ENCODE peak calls at places on chromosomes 1 and 21, in eight cellular contexts. N is lower lobe of right lung; P is A549; L is CD8-positive, alpha-beta memory T cell; X is stomach; Z is adipocyte; K is endodermal cell; J is mucosa of descending colon. D is an unnamed sample.

GRCh38 chr1:66489972-66490601 is 43.9 kb upstream of the SGIP1 start:
- DNase-seq in N (no peak), P (no peak), L (no peak), X (no peak), Z (peak; percentile 42), K (no peak), J (no peak), D (no peak)

GRCh38 chr21:25176637-25177412 is 430.5 kb downstream of the MRPL39 start:
- DNase-seq in N (no peak), P (no peak), L (no peak), X (no peak), Z (no peak), K (no peak), J (no peak), D (no peak)

GRCh38 chr1:244361764-244362473 is 89.8 kb downstream of the ADSS2 start:
- DNase-seq in N (no peak), P (peak; percentile 21), L (no peak), X (no peak), Z (peak; percentile 68), K (peak; percentile 74), J (no peak), D (no peak)

GRCh38 chr1:102102276-102102780 is 105.6 kb upstream of the OLFM3 start:
- DNase-seq in N (no peak), P (no peak), L (no peak), X (no peak), Z (no peak), K (no peak), J (no peak), D (no peak)

GRCh38 chr1:115729765-115730164 is 38.7 kb downstream of the CASQ2 start:
- DNase-seq in N (no peak), P (no peak), L (no peak), X (no peak), Z (no peak), K (no peak), J (no peak), D (no peak)

GRCh38 chr1:185155600-185156320 is 993 bp downstream of the TRMT1L start:
- DNase-seq in N (no peak), P (no peak), L (peak; percentile 26), X (no peak), Z (peak; percentile 57), K (no peak), J (no peak), D (no peak)

GRCh38 chr1:100265562-100265930 is 470 bp upstream of the RTCA start:
- DNase-seq in N (no peak), P (no peak), L (no peak), X (no peak), Z (peak; percentile 58), K (no peak), J (no peak), D (peak; percentile 12)

GRCh38 chr1:21220815-21221214 is 44.1 kb upstream of the EIF4G3 start:
- DNase-seq in N (no peak), P (no peak), L (no peak), X (no peak), Z (no peak), K (no peak), J (no peak), D (no peak)

GRCh38 chr1:170692866-170693575 is 29.1 kb downstream of the PRRX1 start:
- DNase-seq in N (no peak), P (no peak), L (no peak), X (no peak), Z (peak; percentile 87), K (no peak), J (no peak), D (no peak)

GRCh38 chr1:51729824-51730284 is 113.0 kb downstream of the OSBPL9 start:
- DNase-seq in N (no peak), P (peak; percentile 33), L (no peak), X (no peak), Z (peak; percentile 60), K (no peak), J (no peak), D (no peak)

GRCh38 chr1:67441183-67441582 is 11.0 kb upstream of the SERBP1 start:
- DNase-seq in N (no peak), P (no peak), L (no peak), X (peak; percentile 64), Z (peak; percentile 81), K (no peak), J (no peak), D (peak; percentile 58)

GRCh38 chr1:37020653-37021277 is 13.6 kb downstream of the GRIK3 start:
- DNase-seq in N (no peak), P (no peak), L (no peak), X (no peak), Z (no peak), K (peak; percentile 94), J (no peak), D (no peak)

GRCh38 chr1:197042676-197043341 is 24.3 kb downstream of the F13B start:
- DNase-seq in N (no peak), P (no peak), L (no peak), X (no peak), Z (no peak), K (no peak), J (no peak), D (no peak)

GRCh38 chr1:172269644-172270043 is 150.8 kb upstream of the C1orf105 start:
- DNase-seq in N (no peak), P (no peak), L (no peak), X (no peak), Z (peak; percentile 83), K (no peak), J (no peak), D (no peak)

GRCh38 chr1:168136709-168137514 is at the start of gene GPR161:
- DNase-seq in N (peak; percentile 60), P (peak; percentile 56), L (peak; percentile 4), X (peak; percentile 48), Z (peak; percentile 91), K (peak; percentile 91), J (peak; percentile 56), D (peak; percentile 71)

GRCh38 chr21:44740721-44741120 is 29.3 kb upstream of the TSPEAR start:
- DNase-seq in N (no peak), P (no peak), L (no peak), X (no peak), Z (no peak), K (no peak), J (no peak), D (no peak)

GRCh38 chr21:44737706-44738354 is 26.5 kb upstream of the TSPEAR start:
- DNase-seq in N (no peak), P (no peak), L (no peak), X (no peak), Z (peak; percentile 36), K (no peak), J (no peak), D (no peak)

GRCh38 chr21:44738621-44739020 is 27.2 kb upstream of the TSPEAR start:
- DNase-seq in N (no peak), P (no peak), L (no peak), X (no peak), Z (no peak), K (no peak), J (no peak), D (no peak)

GRCh38 chr21:44741921-44742320 is 30.5 kb upstream of the TSPEAR start:
- DNase-seq in N (no peak), P (no peak), L (no peak), X (no peak), Z (no peak), K (no peak), J (no peak), D (no peak)

GRCh38 chr21:44739316-44739715 is 27.9 kb upstream of the TSPEAR start:
- DNase-seq in N (no peak), P (no peak), L (no peak), X (no peak), Z (no peak), K (no peak), J (no peak), D (no peak)
- H3K9me3 ChIP-seq in N (peaks cover 11% of the 10 kb centered on the region), P (no peaks in the 10 kb centered on the region), L (no peaks in the 10 kb centered on the region), X (no peaks in the 10 kb centered on the region), Z (peaks cover 46% of the 10 kb centered on the region), K (peaks cover 22% of the 10 kb centered on the region), J (peaks cover 10% of the 10 kb centered on the region), D (no peaks in the 10 kb centered on the region)

GRCh38 chr1:225653463-225654276 is 747 bp upstream of the ENAH start:
- DNase-seq in N (peak; percentile 69), P (peak; percentile 51), L (no peak), X (peak; percentile 64), Z (peak; percentile 90), K (peak; percentile 85), J (peak; percentile 77), D (peak; percentile 73)

GRCh38 chr1:225651872-225652725 is 824 bp downstream of the ENAH start:
- DNase-seq in N (no peak), P (no peak), L (no peak), X (no peak), Z (peak; percentile 62), K (peak; percentile 69), J (no peak), D (peak; percentile 51)

GRCh38 chr1:225650198-225650597 is 2.7 kb downstream of the ENAH start:
- DNase-seq in N (no peak), P (no peak), L (no peak), X (no peak), Z (no peak), K (no peak), J (no peak), D (no peak)

GRCh38 chr1:225652726-225653462 is at the start of gene ENAH:
- DNase-seq in N (peak; percentile 81), P (peak; percentile 65), L (peak; percentile 19), X (peak; percentile 84), Z (peak; percentile 95), K (peak; percentile 91), J (peak; percentile 83), D (peak; percentile 89)

DNA sequence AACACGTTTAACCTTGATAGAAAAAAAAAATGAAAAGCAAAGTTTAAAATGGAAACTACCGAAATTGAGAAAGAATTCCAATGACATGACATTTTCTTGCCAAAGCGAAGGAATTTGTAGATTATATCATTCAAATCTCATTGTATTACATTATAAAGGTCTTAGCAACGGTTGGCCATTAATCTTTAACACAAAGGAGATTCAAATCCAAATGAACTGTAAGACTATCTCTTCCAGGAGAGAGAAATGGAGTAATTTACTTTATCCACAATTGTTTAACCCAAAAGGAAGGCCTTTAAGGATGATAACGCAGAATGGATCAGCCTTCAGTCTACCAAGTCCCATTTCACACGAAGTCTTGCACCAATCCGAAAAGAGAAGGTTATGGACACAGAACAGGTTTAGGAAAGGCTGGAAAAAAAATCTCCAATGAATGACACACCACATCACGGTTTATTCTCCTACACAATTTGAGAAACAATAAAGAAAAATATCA is 1.5 kb downstream of the ENAH start:
- DNase-seq in N (no peak), P (no peak), L (no peak), X (no peak), Z (peak; percentile 70), K (no peak), J (no peak), D (no peak)
- H3K4me3 ChIP-seq in N (peak overlapping the region; percentile 82), P (peak overlapping the region; percentile 93), L (no peak overlapping the region), X (peak overlapping the region; percentile 67), Z (peak overlapping the region; percentile 99), K (peak overlapping the region; percentile 98), J (no peak overlapping the region), D (peak overlapping the region; percentile 96)

GRCh38 chr1:47235280-47235679 is 3.3 kb upstream of the TAL1 start:
- DNase-seq in N (peak; percentile 65), P (no peak), L (no peak), X (no peak), Z (no peak), K (no peak), J (no peak), D (peak; percentile 15)
- H3K9me3 ChIP-seq in N (no peaks in the 10 kb centered on the region), P (no peaks in the 10 kb centered on the region), L (no peaks in the 10 kb centered on the region), X (no peaks in the 10 kb centered on the region), Z (no peaks in the 10 kb centered on the region), K (no peaks in the 10 kb centered on the region), J (no peaks in the 10 kb centered on the region), D (no peaks in the 10 kb centered on the region)

DNA sequence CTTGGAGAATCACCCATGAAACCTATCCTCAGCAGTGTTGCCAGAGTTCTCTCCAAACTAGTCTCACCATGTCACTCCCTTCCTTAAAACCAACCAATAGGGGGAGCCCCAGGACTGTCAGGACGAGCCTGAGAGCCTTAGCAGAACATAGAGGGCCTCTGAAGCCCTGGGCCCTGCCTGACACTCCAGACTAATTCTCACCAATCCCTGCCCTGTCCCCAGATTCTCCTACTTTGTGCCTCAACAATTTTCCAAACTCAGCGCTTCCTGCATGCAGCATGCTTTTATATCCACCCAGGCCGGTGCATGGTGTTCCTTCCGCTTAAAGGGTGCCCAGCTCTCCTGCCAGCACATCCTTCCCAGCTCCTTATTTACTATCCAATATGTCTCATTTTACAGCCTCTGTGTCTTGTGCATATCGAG is 42.7 kb downstream of the HSD3B1 start:
- DNase-seq in N (peak; percentile 51), P (peak; percentile 3), L (no peak), X (peak; percentile 39), Z (peak; percentile 88), K (peak; percentile 87), J (peak; percentile 28), D (peak; percentile 64)
- H3K4me3 ChIP-seq in N (no peak overlapping the region), P (no peak overlapping the region), L (no peak overlapping the region), X (no peak overlapping the region), Z (no peak overlapping the region), K (no peak overlapping the region), J (no peak overlapping the region), D (no peak overlapping the region)

D was measured in body of pancreas.